ENCODE peak calls at places on chromosome X, in six cellular contexts. F, U, I, Z, N and P are unnamed samples.

GRCh38 chrX:17944833-17945497 is 83.9 kb upstream of the RAI2 start:
- ATAC-seq in U (no peak), Z (no peak), F (no peak), I (peak), N (peak), P (no peak)

GRCh38 chrX:57453901-57454300 is 137.9 kb upstream of the ZXDB start:
- ATAC-seq in U (peak), Z (no peak), N (peak), I (peak), F (no peak), P (no peak)

GRCh38 chrX:134460861-134461218 is 875 bp downstream of the HPRT1 start:
- ATAC-seq in Z (peak), I (peak), F (no peak), U (no peak), N (peak), P (no peak)

GRCh38 chrX:100410083-100410590 is at the start of gene PCDH19:
- ATAC-seq in U (peak), N (no peak), Z (peak), I (no peak), F (peak), P (peak)

GRCh38 chrX:37754518-37754917 is 25.3 kb upstream of the CYBB start:
- ATAC-seq in U (no peak), N (peak), I (no peak), Z (no peak), F (no peak), P (no peak)

GRCh38 chrX:23511783-23512182 is 155.5 kb upstream of the PRDX4 start:
- ATAC-seq in I (no peak), N (no peak), F (no peak), Z (no peak), U (no peak), P (no peak)

GRCh38 chrX:54747713-54748393 is 50.2 kb downstream of the ITIH6 start:
- ATAC-seq in U (no peak), Z (no peak), F (no peak), N (no peak), I (no peak), P (no peak)

GRCh38 chrX:38055170-38055847 is 49.0 kb downstream of the SYTL5 start:
- ATAC-seq in I (no peak), F (no peak), U (no peak), N (peak), Z (no peak), P (no peak)

GRCh38 chrX:115616943-115617563 is 56.1 kb downstream of the PLS3 start:
- ATAC-seq in N (peak), F (peak), I (no peak), Z (no peak), U (no peak), P (no peak)

GRCh38 chrX:132539611-132540010 is 50.8 kb upstream of the MBNL3 start:
- ATAC-seq in F (no peak), Z (no peak), U (no peak), N (no peak), I (no peak), P (no peak)

GRCh38 chrX:75547137-75547536 is 24.3 kb upstream of the ZDHHC15 start:
- ATAC-seq in F (no peak), I (no peak), N (no peak), U (no peak), Z (no peak), P (no peak)

GRCh38 chrX:37787353-37787869 is 7.6 kb downstream of the CYBB start:
- ATAC-seq in U (no peak), I (no peak), N (peak), Z (peak), F (no peak), P (peak)

GRCh38 chrX:105331244-105331643 is 110.8 kb upstream of the TEX13A start:
- ATAC-seq in U (no peak), Z (no peak), F (no peak), N (no peak), I (no peak), P (no peak)

GRCh38 chrX:138865093-138865649 is 153.7 kb upstream of the FGF13 start:
- ATAC-seq in I (no peak), F (no peak), N (no peak), Z (no peak), U (no peak), P (no peak)

GRCh38 chrX:39704590-39704989 is 393.2 kb downstream of the BCOR start:
- ATAC-seq in Z (no peak), F (no peak), I (no peak), U (no peak), N (no peak), P (no peak)

GRCh38 chrX:107683124-107683895 is 55.0 kb downstream of the PRPS1 start:
- ATAC-seq in Z (peak), F (no peak), I (no peak), U (no peak), N (no peak), P (peak)

GRCh38 chrX:147476008-147476407 is 435.7 kb upstream of the FMR1 start:
- ATAC-seq in N (peak), U (peak), Z (no peak), F (no peak), I (no peak), P (no peak)

GRCh38 chrX:79361192-79361870 is 5.8 kb downstream of the ITM2A start:
- ATAC-seq in I (no peak), Z (no peak), F (no peak), U (no peak), N (no peak), P (no peak)

GRCh38 chrX:19883878-19884277 is 3.5 kb downstream of the SH3KBP1 start:
- ATAC-seq in N (peak), F (no peak), I (no peak), Z (no peak), U (no peak), P (no peak)

GRCh38 chrX:64350521-64350920 is 44.7 kb downstream of the MTMR8 start:
- ATAC-seq in N (no peak), I (no peak), U (no peak), F (no peak), Z (no peak), P (no peak)

GRCh38 chrX:74371823-74372222 is 49.5 kb upstream of the SLC16A2 start:
- ATAC-seq in N (no peak), Z (no peak), I (no peak), F (no peak), U (no peak), P (no peak)

GRCh38 chrX:132209527-132209926 is 9.7 kb downstream of the RAP2C start:
- ATAC-seq in I (no peak), Z (no peak), F (no peak), U (no peak), N (peak), P (no peak)

GRCh38 chrX:24528605-24529004 is 63.5 kb downstream of the PDK3 start:
- ATAC-seq in N (peak), F (no peak), I (no peak), U (no peak), Z (no peak), P (no peak)
- TF ChIP-seq EP300 in N (no peak), F (no peak), I (no peak), U (no peak), Z (no peak), P (no peak)

GRCh38 chrX:78103656-78104446 is at the start of gene PGK1:
- ATAC-seq in U (peak), Z (peak), N (peak), F (peak), I (peak), P (peak)
- TF ChIP-seq EP300 in U (no peak), Z (peak), N (peak), F (no peak), I (peak), P (no peak)

DNA sequence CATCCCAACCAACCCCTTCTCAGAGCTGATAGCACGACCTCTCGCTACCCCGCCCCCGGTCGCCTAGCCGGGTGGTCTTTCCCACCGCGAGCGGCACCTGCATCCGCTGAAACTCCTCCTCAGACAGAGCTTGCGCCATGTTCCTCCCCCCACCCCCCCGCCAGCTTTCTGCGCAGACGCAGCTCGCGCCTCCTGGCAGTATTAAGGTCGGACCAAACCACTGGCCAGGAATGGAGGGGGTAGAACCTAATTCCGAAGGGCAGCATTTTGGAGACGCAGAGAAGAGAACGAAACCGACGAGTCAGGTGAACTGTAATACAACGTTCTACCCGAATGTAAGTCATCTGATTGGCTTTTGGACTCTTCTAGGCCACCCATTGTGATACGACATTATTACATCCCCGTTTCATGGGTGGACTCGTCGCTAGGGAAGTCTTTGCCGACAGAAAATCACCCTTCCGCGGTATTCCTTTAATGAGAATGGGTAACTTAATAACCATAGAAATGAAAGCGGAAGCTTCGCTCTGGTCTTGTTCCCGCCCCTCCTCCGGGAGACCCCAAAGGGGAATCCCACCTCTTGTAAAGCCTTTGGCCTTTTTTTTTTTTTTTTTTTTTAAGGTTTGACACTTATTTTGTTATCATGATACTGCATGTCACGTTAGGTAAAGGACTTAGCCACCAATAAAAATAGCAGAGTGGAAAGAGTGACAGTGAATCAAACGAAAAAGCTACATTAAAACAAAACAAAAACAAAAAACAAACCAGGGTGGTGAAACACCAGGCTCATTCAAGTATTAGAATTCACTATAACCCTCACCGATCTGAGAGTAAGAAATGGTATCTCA is at the start of gene GRIPAP1:
- ATAC-seq in F (peak), U (peak), I (peak), Z (peak), N (peak), P (peak)
- TF ChIP-seq EP300 in F (no peak), U (no peak), I (no peak), Z (no peak), N (no peak), P (no peak)

GRCh38 chrX:153812220-153812619 is 17.8 kb downstream of the SSR4 start:
- ATAC-seq in N (no peak), Z (no peak), I (no peak), F (no peak), U (no peak), P (no peak)
- TF ChIP-seq EP300 in N (no peak), Z (no peak), I (no peak), F (no peak), U (no peak), P (no peak)

DNA sequence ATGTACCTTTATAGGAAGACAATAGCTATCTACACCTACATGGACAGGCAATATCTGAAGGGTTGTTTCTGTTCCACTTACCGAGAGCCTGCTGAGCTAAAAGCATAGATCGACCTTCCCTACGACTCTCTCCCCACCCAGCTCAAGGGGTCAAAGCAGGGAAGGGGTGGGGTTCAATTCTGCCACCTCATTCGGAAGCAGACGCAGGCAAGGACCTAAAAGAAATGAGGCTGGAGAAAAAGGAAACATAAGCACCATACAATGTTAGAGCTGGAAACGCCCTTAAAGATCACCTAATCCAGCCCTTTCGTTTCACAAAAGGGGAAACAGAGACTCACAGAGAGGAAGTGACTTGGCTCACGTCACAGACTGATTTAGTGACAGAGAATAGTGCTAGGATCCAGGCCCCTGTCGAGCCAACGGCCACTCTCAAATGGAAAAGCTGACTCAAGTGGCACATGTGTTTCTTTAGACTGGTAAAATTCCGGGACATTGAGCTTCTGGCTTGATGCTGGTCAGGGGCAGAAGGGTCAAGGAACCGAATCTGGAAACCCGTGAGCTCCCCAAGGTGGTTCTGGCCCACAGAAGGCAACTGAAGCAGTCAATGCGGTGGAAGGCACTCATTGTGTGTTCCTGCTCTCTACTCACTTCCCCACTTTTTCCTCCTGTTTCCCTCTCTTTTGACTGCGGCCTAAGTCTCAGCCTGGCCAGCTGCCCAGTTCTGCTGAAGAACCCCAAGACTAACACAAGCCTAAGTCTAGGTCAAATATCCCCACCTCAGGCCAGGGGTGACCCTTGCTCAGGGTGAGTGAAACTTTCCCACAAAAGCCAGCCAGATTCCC is 7.5 kb downstream of the SEPTIN6 start:
- ATAC-seq in Z (peak), N (peak), U (no peak), F (no peak), I (peak), P (peak)
- TF ChIP-seq EP300 in Z (no peak), N (no peak), U (no peak), F (no peak), I (no peak), P (no peak)

DNA sequence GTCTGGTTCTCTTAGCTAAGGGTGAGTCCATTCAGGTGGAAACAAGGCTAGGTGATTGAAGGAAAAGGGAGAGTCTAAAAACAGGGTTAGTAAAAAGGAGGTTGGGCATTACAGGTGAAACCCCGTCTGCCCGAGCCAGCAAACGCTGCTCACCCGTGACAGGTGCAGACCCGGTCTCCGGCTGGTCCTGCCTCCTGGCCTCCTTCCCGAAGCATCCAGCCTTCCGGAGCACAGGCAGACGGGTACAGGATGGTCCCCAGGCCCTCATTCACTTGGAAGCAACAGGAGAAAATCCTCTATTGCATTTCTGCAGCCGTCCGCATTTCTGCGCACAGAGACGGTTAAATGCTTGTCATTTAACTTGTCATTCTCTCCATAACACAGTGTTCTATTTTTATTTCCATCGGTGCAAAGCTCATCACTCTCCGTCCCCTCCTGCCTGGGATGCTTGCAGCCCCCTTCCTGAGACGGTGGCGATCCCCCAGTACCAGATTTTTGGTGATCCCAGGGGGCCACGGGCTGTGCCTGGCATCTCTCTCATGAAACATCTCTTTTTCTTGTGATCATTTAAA is 90.8 kb upstream of the PPP2R3B start:
- ATAC-seq in N (no peak), Z (no peak), F (no peak), U (no peak), I (no peak), P (no peak)
- TF ChIP-seq EP300 in N (no peak), Z (no peak), F (no peak), U (no peak), I (no peak), P (no peak)

GRCh38 chrX:9519546-9520210 is 54.8 kb downstream of the TBL1X start:
- ATAC-seq in N (no peak), U (no peak), I (no peak), Z (peak), F (no peak), P (peak)
- TF ChIP-seq EP300 in N (no peak), U (no peak), I (no peak), Z (no peak), F (no peak), P (no peak)

GRCh38 chrX:136176399-136176825 is 29.1 kb downstream of the FHL1 start:
- ATAC-seq in F (no peak), N (no peak), I (no peak), Z (peak), U (no peak), P (peak)
- TF ChIP-seq EP300 in F (no peak), N (no peak), I (no peak), Z (no peak), U (no peak), P (no peak)